ENCODE peak calls at places on chromosomes 16 and 17, in five cellular contexts. A, M, Q, S and F are unnamed samples.

GRCh38 chr17:81917565-81918332 is at the start of gene SIRT7:
- DNase-seq in S (no peak), Q (no peak), M (peak), A (peak), F (peak)

GRCh38 chr17:9363440-9364350 is 211.9 kb downstream of the STX8 start:
- DNase-seq in M (peak), A (peak), Q (no peak), S (no peak), F (no peak)

GRCh38 chr17:3770471-3770870 is 30.5 kb downstream of the ITGAE start:
- DNase-seq in S (no peak), A (no peak), M (no peak), Q (no peak), F (no peak)

GRCh38 chr16:49748322-49748721 is 107.6 kb downstream of the ZNF423 start:
- DNase-seq in S (no peak), Q (no peak), M (peak), A (no peak), F (peak)

GRCh38 chr16:81700071-81700779 is 78.9 kb upstream of the PLCG2 start:
- DNase-seq in A (no peak), Q (no peak), S (no peak), M (no peak), F (no peak)

GRCh38 chr16:26027060-26027459 is 335.3 kb downstream of the HS3ST4 start:
- DNase-seq in S (no peak), A (no peak), M (no peak), Q (no peak), F (no peak)

GRCh38 chr17:66978514-66979061 is 14.1 kb downstream of the CACNG4 start:
- DNase-seq in A (no peak), M (no peak), Q (no peak), S (no peak), F (no peak)

GRCh38 chr16:87295259-87295658 is 21.9 kb downstream of the C16orf95 start:
- DNase-seq in S (no peak), Q (no peak), A (peak), M (no peak), F (peak)

GRCh38 chr17:5870231-5870953 is 199.8 kb upstream of the WSCD1 start:
- DNase-seq in A (peak), S (no peak), M (no peak), Q (no peak), F (no peak)

GRCh38 chr16:68665501-68665900 is 20.4 kb downstream of the CDH3 start:
- DNase-seq in Q (no peak), A (peak), S (no peak), M (no peak), F (no peak)

GRCh38 chr17:28473542-28473941 is at the start of gene SLC13A2:
- DNase-seq in S (no peak), M (no peak), Q (no peak), A (no peak), F (no peak)

GRCh38 chr17:30323262-30323894 is 10.5 kb downstream of the TMIGD1 start:
- DNase-seq in M (peak), A (no peak), Q (no peak), S (no peak), F (no peak)

GRCh38 chr17:50638572-50638850 is 3.8 kb downstream of the ABCC3 start:
- DNase-seq in M (no peak), A (no peak), S (no peak), Q (no peak), F (no peak)

GRCh38 chr17:4584125-4584834 is at the start of gene SMTNL2:
- DNase-seq in A (no peak), M (peak), S (no peak), Q (no peak), F (no peak)